ENCODE peak calls at places on chromosomes 7 and 10, in eight cellular contexts. T is left cardiac atrium; V is activated CD4-positive, alpha-beta T cell treated with anti-CD3 and anti-CD28 coated beads, Interleukin-2, amount 50 U/mL, for 1 hour; Y is MCF 10A; L is NAMALWA; R is activated CD8-positive, alpha-beta memory T cell treated with anti-CD3 and anti-CD28 coated beads for 48 hours; H is cerebellar nuclear complex; X is HEK293T. N is an unnamed sample.

GRCh38 chr7:121557034-121557892 is 161.2 kb upstream of the FAM3C start:
- DNase-seq in R (no peak), L (no peak), Y (no peak), V (no peak), H (no peak), X (no peak), T (no peak), N (peak)

GRCh38 chr10:21771219-21771618 is 232.3 kb downstream of the DNAJC1 start:
- DNase-seq in R (no peak), L (no peak), X (no peak), Y (no peak), H (no peak), V (no peak), T (no peak), N (no peak)

GRCh38 chr7:117739085-117739484 is 134.2 kb downstream of the CTTNBP2 start:
- DNase-seq in V (no peak), R (no peak), L (no peak), T (no peak), Y (no peak), X (no peak), H (no peak), N (no peak)

GRCh38 chr10:97127960-97128850 is 57.6 kb downstream of the SLIT1 start:
- DNase-seq in R (no peak), T (no peak), L (no peak), Y (no peak), H (no peak), X (no peak), V (no peak), N (no peak)

GRCh38 chr7:47328392-47329319 is 253.3 kb downstream of the TNS3 start:
- DNase-seq in V (no peak), T (no peak), R (no peak), X (no peak), Y (no peak), L (no peak), H (no peak), N (no peak)

GRCh38 chr10:91864744-91865143 is 44.5 kb downstream of the FGFBP3 start:
- DNase-seq in H (no peak), V (no peak), L (no peak), R (no peak), Y (no peak), T (no peak), X (no peak), N (no peak)

GRCh38 chr7:73429622-73430505 is 3.7 kb upstream of the FZD9 start:
- DNase-seq in T (no peak), Y (peak), V (no peak), H (no peak), R (no peak), L (no peak), X (no peak), N (no peak)

GRCh38 chr10:125134483-125134848 is 25.9 kb downstream of the CTBP2 start:
- DNase-seq in V (no peak), L (no peak), H (no peak), Y (no peak), R (no peak), X (no peak), T (no peak), N (no peak)

GRCh38 chr10:63713191-63714144 is 192.3 kb downstream of the REEP3 start:
- DNase-seq in V (no peak), T (peak), R (no peak), L (no peak), H (peak), X (peak), Y (peak), N (no peak)

GRCh38 chr7:72268826-72269225 is 143.3 kb downstream of the CALN1 start:
- DNase-seq in X (no peak), Y (no peak), L (no peak), V (no peak), R (no peak), T (no peak), H (no peak), N (no peak)

GRCh38 chr7:141617280-141617679 is 66.1 kb downstream of the AGK start:
- DNase-seq in R (no peak), T (no peak), Y (no peak), X (no peak), V (no peak), L (no peak), H (no peak), N (no peak)

GRCh38 chr10:59006511-59007306 is 169.7 kb upstream of the PHYHIPL start:
- DNase-seq in Y (peak), V (no peak), L (no peak), T (no peak), R (no peak), X (no peak), H (no peak), N (peak)

GRCh38 chr10:71608863-71609768 is 110.5 kb downstream of the C10orf105 start:
- DNase-seq in L (peak), T (peak), X (peak), Y (peak), R (peak), H (peak), V (peak), N (peak)

GRCh38 chr7:147419001-147419400 is 1171.6 kb upstream of the C7orf33 start:
- DNase-seq in X (no peak), H (no peak), V (no peak), L (no peak), Y (no peak), T (no peak), R (no peak), N (no peak)